ENCODE peak calls at places on chromosomes 3 and 15, in six cellular contexts. One of them, this sample, is unnamed.

GRCh38 chr3:11245827-11246662 is 26.2 kb upstream of the ATG7 start:
- DNase-seq in transverse colon: no peak
- DNase-seq in esophagus muscularis mucosa: no peak
- DNase-seq in stomach: no peak
- DNase-seq in tibial nerve: no peak
- DNase-seq in K562: no peak
- DNase-seq in this sample: no peak

GRCh38 chr3:16658933-16659793 is 53.9 kb upstream of the DAZL start:
- DNase-seq in tibial nerve: no peak
- DNase-seq in esophagus muscularis mucosa: no peak
- DNase-seq in stomach: no peak
- DNase-seq in K562: no peak
- DNase-seq in transverse colon: no peak
- DNase-seq in this sample: no peak

GRCh38 chr3:71652786-71653419 is 69.4 kb upstream of the FOXP1 start:
- DNase-seq in esophagus muscularis mucosa: no peak
- DNase-seq in transverse colon: peak
- DNase-seq in tibial nerve: no peak
- DNase-seq in stomach: peak
- DNase-seq in K562: peak
- DNase-seq in this sample: peak

GRCh38 chr3:100893108-100893507 is 100.1 kb downstream of the ABI3BP start:
- DNase-seq in transverse colon: peak
- DNase-seq in esophagus muscularis mucosa: no peak
- DNase-seq in stomach: no peak
- DNase-seq in tibial nerve: no peak
- DNase-seq in K562: no peak
- DNase-seq in this sample: peak

GRCh38 chr15:29183071-29183831 is 86.4 kb downstream of the NSMCE3 start:
- DNase-seq in esophagus muscularis mucosa: peak
- DNase-seq in transverse colon: no peak
- DNase-seq in tibial nerve: no peak
- DNase-seq in stomach: no peak
- DNase-seq in K562: no peak
- DNase-seq in this sample: no peak

GRCh38 chr3:112010631-112011030 is 11.9 kb downstream of the TAGLN3 start:
- DNase-seq in tibial nerve: no peak
- DNase-seq in esophagus muscularis mucosa: peak
- DNase-seq in transverse colon: no peak
- DNase-seq in stomach: no peak
- DNase-seq in K562: no peak
- DNase-seq in this sample: no peak

GRCh38 chr3:24141548-24141947 is 196.5 kb downstream of the NR1D2 start:
- DNase-seq in tibial nerve: no peak
- DNase-seq in esophagus muscularis mucosa: no peak
- DNase-seq in transverse colon: no peak
- DNase-seq in K562: no peak
- DNase-seq in stomach: no peak
- DNase-seq in this sample: no peak

GRCh38 chr3:18732474-18732873 is 307.3 kb upstream of the SATB1 start:
- DNase-seq in K562: no peak
- DNase-seq in transverse colon: no peak
- DNase-seq in stomach: no peak
- DNase-seq in esophagus muscularis mucosa: no peak
- DNase-seq in tibial nerve: no peak
- DNase-seq in this sample: no peak

GRCh38 chr3:10248984-10249748 is 907 bp downstream of the TATDN2 start:
- DNase-seq in transverse colon: peak
- DNase-seq in stomach: no peak
- DNase-seq in tibial nerve: no peak
- DNase-seq in esophagus muscularis mucosa: no peak
- DNase-seq in K562: peak
- DNase-seq in this sample: peak

GRCh38 chr15:75306188-75306587 is 23.6 kb downstream of the GOLGA6D start:
- DNase-seq in K562: no peak
- DNase-seq in transverse colon: no peak
- DNase-seq in esophagus muscularis mucosa: no peak
- DNase-seq in tibial nerve: no peak
- DNase-seq in stomach: no peak
- DNase-seq in this sample: no peak

GRCh38 chr15:84937144-84937543 is 44.5 kb upstream of the PDE8A start:
- DNase-seq in K562: peak
- DNase-seq in stomach: no peak
- DNase-seq in tibial nerve: no peak
- DNase-seq in transverse colon: no peak
- DNase-seq in esophagus muscularis mucosa: no peak
- DNase-seq in this sample: no peak

GRCh38 chr3:9349321-9350117 is 13.3 kb upstream of the THUMPD3 start:
- DNase-seq in stomach: no peak
- DNase-seq in K562: no peak
- DNase-seq in tibial nerve: no peak
- DNase-seq in esophagus muscularis mucosa: no peak
- DNase-seq in transverse colon: no peak
- DNase-seq in this sample: peak

GRCh38 chr3:52240059-52240885 is 1.3 kb upstream of the TWF2 start:
- DNase-seq in transverse colon: peak
- DNase-seq in stomach: no peak
- DNase-seq in tibial nerve: peak
- DNase-seq in esophagus muscularis mucosa: no peak
- DNase-seq in K562: peak
- DNase-seq in this sample: no peak

GRCh38 chr15:42118650-42119531 is 24.5 kb upstream of the PLA2G4D start:
- DNase-seq in transverse colon: peak
- DNase-seq in tibial nerve: no peak
- DNase-seq in esophagus muscularis mucosa: no peak
- DNase-seq in stomach: peak
- DNase-seq in K562: no peak
- DNase-seq in this sample: no peak

GRCh38 chr3:87186631-87187159 is 40.4 kb upstream of the CHMP2B start:
- DNase-seq in tibial nerve: no peak
- DNase-seq in stomach: no peak
- DNase-seq in esophagus muscularis mucosa: no peak
- DNase-seq in K562: no peak
- DNase-seq in transverse colon: no peak
- DNase-seq in this sample: no peak

GRCh38 chr3:191376742-191377141 is 46.4 kb upstream of the UTS2B start:
- DNase-seq in tibial nerve: no peak
- DNase-seq in stomach: no peak
- DNase-seq in transverse colon: no peak
- DNase-seq in K562: no peak
- DNase-seq in esophagus muscularis mucosa: no peak
- DNase-seq in this sample: no peak

GRCh38 chr15:69164807-69165636 is 4.6 kb downstream of the GLCE start:
- DNase-seq in stomach: no peak
- DNase-seq in tibial nerve: no peak
- DNase-seq in transverse colon: no peak
- DNase-seq in K562: no peak
- DNase-seq in esophagus muscularis mucosa: no peak
- DNase-seq in this sample: no peak

GRCh38 chr15:53520867-53521525 is 238.5 kb downstream of the WDR72 start:
- DNase-seq in esophagus muscularis mucosa: no peak
- DNase-seq in stomach: no peak
- DNase-seq in transverse colon: no peak
- DNase-seq in tibial nerve: no peak
- DNase-seq in K562: no peak
- DNase-seq in this sample: no peak
- TF ChIP-seq EP300 in esophagus muscularis mucosa: no peak
- TF ChIP-seq EP300 in stomach: no peak
- TF ChIP-seq EP300 in transverse colon: no peak
- TF ChIP-seq EP300 in tibial nerve: no peak
- TF ChIP-seq EP300 in K562: no peak
- TF ChIP-seq EP300 in this sample: no peak

GRCh38 chr3:157088133-157088488 is 71.8 kb downstream of the CCNL1 start:
- DNase-seq in K562: no peak
- DNase-seq in esophagus muscularis mucosa: no peak
- DNase-seq in stomach: no peak
- DNase-seq in tibial nerve: no peak
- DNase-seq in transverse colon: peak
- DNase-seq in this sample: no peak
- H3K27ac ChIP-seq in K562: peak
- H3K27ac ChIP-seq in esophagus muscularis mucosa: peak
- H3K27ac ChIP-seq in stomach: peak
- H3K27ac ChIP-seq in tibial nerve: peak
- H3K27ac ChIP-seq in transverse colon: peak
- H3K27ac ChIP-seq in this sample: peak

GRCh38 chr3:99817437-99818240 is at the start of gene CMSS1:
- DNase-seq in tibial nerve: peak
- DNase-seq in K562: peak
- DNase-seq in stomach: peak
- DNase-seq in esophagus muscularis mucosa: peak
- DNase-seq in transverse colon: peak
- DNase-seq in this sample: peak
- TF ChIP-seq POLR2A in tibial nerve: peak
- TF ChIP-seq POLR2A in K562: peak
- TF ChIP-seq POLR2A in stomach: no peak
- TF ChIP-seq POLR2A in esophagus muscularis mucosa: peak
- TF ChIP-seq POLR2A in transverse colon: peak
- TF ChIP-seq POLR2A in this sample: peak

GRCh38 chr3:98600412-98601095 is 7.1 kb upstream of the CPOX start:
- DNase-seq in transverse colon: no peak
- DNase-seq in stomach: no peak
- DNase-seq in K562: no peak
- DNase-seq in tibial nerve: no peak
- DNase-seq in esophagus muscularis mucosa: no peak
- DNase-seq in this sample: no peak

GRCh38 chr3:98598492-98598891 is 5.1 kb upstream of the CPOX start:
- DNase-seq in tibial nerve: no peak
- DNase-seq in transverse colon: no peak
- DNase-seq in esophagus muscularis mucosa: no peak
- DNase-seq in K562: no peak
- DNase-seq in stomach: no peak
- DNase-seq in this sample: no peak

GRCh38 chr3:98602078-98602678 is 8.8 kb upstream of the CPOX start:
- DNase-seq in K562: peak
- DNase-seq in stomach: peak
- DNase-seq in transverse colon: no peak
- DNase-seq in tibial nerve: no peak
- DNase-seq in esophagus muscularis mucosa: no peak
- DNase-seq in this sample: peak

GRCh38 chr3:98599647-98600411 is 6.4 kb upstream of the CPOX start:
- DNase-seq in transverse colon: no peak
- DNase-seq in tibial nerve: no peak
- DNase-seq in K562: no peak
- DNase-seq in stomach: no peak
- DNase-seq in esophagus muscularis mucosa: no peak
- DNase-seq in this sample: no peak

DNA sequence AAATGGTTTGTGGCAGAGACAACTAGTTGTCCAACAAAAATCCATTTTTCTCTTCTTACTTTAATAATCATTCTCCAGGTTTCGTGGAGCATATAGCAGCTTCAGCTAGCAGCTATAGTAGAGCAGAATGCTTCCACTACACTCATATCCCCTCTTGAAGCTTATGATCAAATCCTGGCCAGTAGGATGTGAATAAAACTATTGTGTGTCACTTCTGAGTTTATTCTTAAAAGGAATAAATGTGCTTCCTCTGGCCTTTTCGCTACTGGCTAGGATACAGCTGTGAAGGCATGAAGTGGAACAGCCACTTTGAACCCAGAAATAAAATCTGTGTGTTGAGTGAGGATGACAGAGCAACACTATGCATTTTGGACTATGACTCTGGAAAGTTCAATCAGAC is 7.8 kb upstream of the CPOX start:
- DNase-seq in K562: no peak
- DNase-seq in esophagus muscularis mucosa: no peak
- DNase-seq in transverse colon: no peak
- DNase-seq in stomach: no peak
- DNase-seq in tibial nerve: no peak
- DNase-seq in this sample: no peak
- TF ChIP-seq EP300 in K562: no peak
- TF ChIP-seq EP300 in esophagus muscularis mucosa: no peak
- TF ChIP-seq EP300 in transverse colon: no peak
- TF ChIP-seq EP300 in stomach: no peak
- TF ChIP-seq EP300 in tibial nerve: no peak
- TF ChIP-seq EP300 in this sample: no peak

GRCh38 chr3:186219211-186219638 is 110.3 kb upstream of the ETV5 start:
- DNase-seq in transverse colon: no peak
- DNase-seq in tibial nerve: no peak
- DNase-seq in esophagus muscularis mucosa: no peak
- DNase-seq in K562: no peak
- DNase-seq in stomach: no peak
- DNase-seq in this sample: no peak

GRCh38 chr3:186221733-186222378 is 113.0 kb upstream of the ETV5 start:
- DNase-seq in K562: no peak
- DNase-seq in tibial nerve: no peak
- DNase-seq in transverse colon: no peak
- DNase-seq in esophagus muscularis mucosa: no peak
- DNase-seq in stomach: no peak
- DNase-seq in this sample: no peak

GRCh38 chr3:186218423-186218822 is 109.5 kb upstream of the ETV5 start:
- DNase-seq in stomach: no peak
- DNase-seq in esophagus muscularis mucosa: no peak
- DNase-seq in tibial nerve: no peak
- DNase-seq in K562: no peak
- DNase-seq in transverse colon: no peak
- DNase-seq in this sample: no peak

GRCh38 chr3:186220365-186220764 is 111.5 kb upstream of the ETV5 start:
- DNase-seq in transverse colon: no peak
- DNase-seq in tibial nerve: no peak
- DNase-seq in K562: no peak
- DNase-seq in stomach: no peak
- DNase-seq in esophagus muscularis mucosa: no peak
- DNase-seq in this sample: no peak

GRCh38 chr3:186220886-186221285 is 112.0 kb upstream of the ETV5 start:
- DNase-seq in transverse colon: no peak
- DNase-seq in esophagus muscularis mucosa: no peak
- DNase-seq in tibial nerve: no peak
- DNase-seq in stomach: no peak
- DNase-seq in K562: no peak
- DNase-seq in this sample: peak
- H3K27ac ChIP-seq in transverse colon: no peak
- H3K27ac ChIP-seq in esophagus muscularis mucosa: peak
- H3K27ac ChIP-seq in tibial nerve: peak
- H3K27ac ChIP-seq in stomach: no peak
- H3K27ac ChIP-seq in K562: no peak
- H3K27ac ChIP-seq in this sample: no peak